ENCODE peak calls at places on chromosome 16, in nine cellular contexts. M, S, X, U, A, K, L, R and N are unnamed samples.

GRCh38 chr16:782263-782662 is 5.9 kb downstream of the RPUSD1 start:
- DNase-seq in A (no peak), M (no peak), S (no peak), U (no peak), L (no peak), X (no peak), K (no peak), R (no peak), N (no peak)

GRCh38 chr16:84339766-84340165 is 28.6 kb upstream of the ATP2C2 start:
- DNase-seq in S (no peak), K (no peak), U (no peak), R (no peak), M (no peak), L (no peak), X (no peak), A (no peak), N (no peak)

GRCh38 chr16:63130942-63131341 is 1094.7 kb upstream of the CDH8 start:
- DNase-seq in K (no peak), L (no peak), R (no peak), M (no peak), S (no peak), A (no peak), X (no peak), U (no peak), N (no peak)

GRCh38 chr16:12971216-12971615 is 69.8 kb downstream of the SHISA9 start:
- DNase-seq in K (no peak), S (peak), M (peak), U (no peak), L (no peak), A (peak), R (no peak), X (no peak), N (no peak)

GRCh38 chr16:65767125-65767524 is 599.4 kb upstream of the CDH5 start:
- DNase-seq in M (no peak), X (no peak), A (no peak), K (no peak), U (no peak), L (no peak), S (no peak), R (no peak), N (no peak)

GRCh38 chr16:90042946-90043514 is 23.8 kb upstream of the DBNDD1 start:
- DNase-seq in K (no peak), A (no peak), U (no peak), M (no peak), X (no peak), R (no peak), S (no peak), L (no peak), N (no peak)

GRCh38 chr16:87880117-87880696 is 10.9 kb upstream of the SLC7A5 start:
- DNase-seq in R (no peak), L (no peak), U (no peak), A (no peak), M (no peak), S (no peak), K (no peak), X (no peak), N (no peak)

GRCh38 chr16:57333402-57333801 is 25.2 kb upstream of the CCL22 start:
- DNase-seq in U (no peak), K (no peak), S (no peak), X (no peak), A (no peak), L (no peak), M (no peak), R (no peak), N (no peak)

GRCh38 chr16:69890114-69890890 is 60.8 kb upstream of the CLEC18A start:
- DNase-seq in R (no peak), M (peak), S (peak), L (peak), X (no peak), K (peak), U (no peak), A (peak), N (peak)

GRCh38 chr16:12653820-12654392 is 149.8 kb downstream of the CPPED1 start:
- DNase-seq in R (no peak), S (no peak), X (no peak), A (no peak), M (no peak), K (no peak), L (no peak), U (no peak), N (no peak)

GRCh38 chr16:89332248-89333245 is 115.0 kb downstream of the ZNF778 start:
- DNase-seq in A (no peak), X (no peak), L (no peak), R (no peak), U (no peak), K (no peak), S (no peak), M (no peak), N (peak)

GRCh38 chr16:84212154-84212553 is 21.2 kb downstream of the ADAD2 start:
- DNase-seq in R (no peak), U (no peak), X (no peak), K (no peak), S (no peak), L (no peak), M (no peak), A (no peak), N (no peak)

GRCh38 chr16:49562228-49562627 is 188.6 kb downstream of the C16orf78 start:
- DNase-seq in X (no peak), L (no peak), R (no peak), A (no peak), K (no peak), S (no peak), M (no peak), U (no peak), N (no peak)

GRCh38 chr16:69003500-69003899 is 102.0 kb upstream of the HAS3 start:
- DNase-seq in K (no peak), U (no peak), L (no peak), S (no peak), X (no peak), A (no peak), M (no peak), R (no peak), N (no peak)

GRCh38 chr16:906296-906695 is 64.5 kb downstream of the LMF1 start:
- DNase-seq in M (peak), A (no peak), U (no peak), R (no peak), S (no peak), X (no peak), K (no peak), L (no peak), N (peak)

GRCh38 chr16:68332411-68333121 is 21.7 kb downstream of the PRMT7 start:
- DNase-seq in R (no peak), S (peak), L (no peak), K (no peak), M (no peak), U (peak), A (peak), X (no peak), N (peak)

GRCh38 chr16:3063617-3064389 is 1.6 kb upstream of the IL32 start:
- DNase-seq in S (no peak), L (no peak), K (no peak), X (no peak), A (peak), U (no peak), M (no peak), R (no peak), N (peak)

GRCh38 chr16:84785843-84786538 is 33.8 kb upstream of the CRISPLD2 start:
- DNase-seq in L (peak), R (no peak), M (peak), U (no peak), S (peak), A (peak), K (peak), X (no peak), N (no peak)

GRCh38 chr16:24838554-24839266 is 7.1 kb upstream of the SLC5A11 start:
- DNase-seq in U (no peak), A (peak), M (no peak), X (no peak), K (no peak), S (peak), R (no peak), L (no peak), N (no peak)

GRCh38 chr16:67247698-67248400 is 568 bp upstream of the FHOD1 start:
- DNase-seq in A (no peak), S (peak), K (no peak), M (no peak), X (no peak), L (no peak), R (no peak), U (no peak), N (no peak)

GRCh38 chr16:27232061-27232841 is 28.9 kb downstream of the KDM8 start:
- DNase-seq in R (peak), S (no peak), K (no peak), U (peak), M (no peak), A (no peak), L (no peak), X (no peak), N (no peak)

GRCh38 chr16:47986031-47986430 is 169.8 kb downstream of the ABCC12 start:
- DNase-seq in M (no peak), U (no peak), A (no peak), S (no peak), R (no peak), K (no peak), L (no peak), X (no peak), N (no peak)

GRCh38 chr16:2520784-2521577 is 810 bp downstream of the AMDHD2 start:
- DNase-seq in X (peak), M (peak), A (no peak), R (no peak), L (peak), K (no peak), U (peak), S (no peak), N (peak)

GRCh38 chr16:81514041-81514559 is 69.5 kb downstream of the CMIP start:
- DNase-seq in U (no peak), M (no peak), L (no peak), K (no peak), A (peak), X (peak), R (no peak), S (no peak), N (no peak)

GRCh38 chr16:77289331-77289809 is 90.2 kb downstream of the SYCE1L start:
- DNase-seq in L (no peak), X (no peak), K (no peak), M (no peak), R (no peak), S (peak), U (no peak), A (peak), N (no peak)

GRCh38 chr16:2882460-2883026 is 472 bp upstream of the FLYWCH2 start:
- DNase-seq in U (peak), R (peak), X (peak), K (peak), M (peak), L (peak), A (peak), S (peak), N (peak)

GRCh38 chr16:57357330-57358151 is 1.0 kb upstream of the CCL22 start:
- DNase-seq in M (no peak), S (no peak), U (no peak), A (no peak), R (peak), X (no peak), L (no peak), K (no peak), N (peak)

GRCh38 chr16:83835972-83836566 is 28.3 kb downstream of the HSBP1 start:
- DNase-seq in K (no peak), M (no peak), S (peak), R (no peak), L (no peak), X (no peak), A (peak), U (peak), N (no peak)

GRCh38 chr16:83586036-83586810 is 221.6 kb upstream of the HSBP1 start:
- DNase-seq in R (no peak), U (no peak), S (no peak), L (no peak), M (no peak), A (peak), X (no peak), K (no peak), N (no peak)

GRCh38 chr16:71230122-71230845 is at the start of gene HYDIN:
- DNase-seq in M (no peak), A (peak), L (peak), R (no peak), U (peak), K (peak), X (no peak), S (peak), N (peak)

GRCh38 chr16:57475711-57476339 is 10.5 kb downstream of the DOK4 start:
- DNase-seq in M (no peak), X (peak), U (peak), L (no peak), A (peak), R (no peak), S (peak), K (no peak), N (peak)